ENCODE peak calls at places on chromosomes 6 and 20, in seven cellular contexts. One of them, this sample, is unnamed.
A peak's percentile ranks its signal among the peaks of the same experiment; 100 is the strongest.

GRCh38 chr6:119028106-119028505 is 50.4 kb downstream of the FAM184A start:
- DNase-seq in GM23338: peak; percentile 34
- DNase-seq in lung: no peak
- DNase-seq in right cardiac atrium: no peak
- DNase-seq in dorsolateral prefrontal cortex: no peak
- DNase-seq in HepG2: no peak
- DNase-seq in GM06990: no peak
- DNase-seq in this sample: no peak

GRCh38 chr20:14449323-14449722 is 111.9 kb upstream of the FLRT3 start:
- DNase-seq in right cardiac atrium: no peak
- DNase-seq in GM23338: no peak
- DNase-seq in HepG2: no peak
- DNase-seq in lung: no peak
- DNase-seq in dorsolateral prefrontal cortex: no peak
- DNase-seq in GM06990: no peak
- DNase-seq in this sample: no peak

GRCh38 chr6:72649032-72649984 is 27.4 kb downstream of the KCNQ5 start:
- DNase-seq in right cardiac atrium: no peak
- DNase-seq in dorsolateral prefrontal cortex: no peak
- DNase-seq in lung: no peak
- DNase-seq in HepG2: no peak
- DNase-seq in GM23338: no peak
- DNase-seq in GM06990: peak; percentile 37
- DNase-seq in this sample: peak; percentile 24

GRCh38 chr20:14599613-14600012 is 262.2 kb upstream of the FLRT3 start:
- DNase-seq in dorsolateral prefrontal cortex: no peak
- DNase-seq in HepG2: no peak
- DNase-seq in GM06990: no peak
- DNase-seq in GM23338: no peak
- DNase-seq in right cardiac atrium: no peak
- DNase-seq in lung: no peak
- DNase-seq in this sample: no peak

GRCh38 chr6:22413681-22414305 is 117.0 kb upstream of the PRL start:
- DNase-seq in GM06990: no peak
- DNase-seq in lung: no peak
- DNase-seq in right cardiac atrium: no peak
- DNase-seq in GM23338: peak; percentile 8
- DNase-seq in dorsolateral prefrontal cortex: no peak
- DNase-seq in HepG2: no peak
- DNase-seq in this sample: no peak

GRCh38 chr6:79544299-79544927 is 7.2 kb upstream of the LCA5 start:
- DNase-seq in lung: no peak
- DNase-seq in HepG2: no peak
- DNase-seq in right cardiac atrium: no peak
- DNase-seq in GM06990: peak; percentile 26
- DNase-seq in dorsolateral prefrontal cortex: no peak
- DNase-seq in GM23338: peak; percentile 13
- DNase-seq in this sample: no peak

GRCh38 chr20:14597206-14597715 is 259.8 kb upstream of the FLRT3 start:
- DNase-seq in GM23338: no peak
- DNase-seq in GM06990: no peak
- DNase-seq in dorsolateral prefrontal cortex: no peak
- DNase-seq in right cardiac atrium: no peak
- DNase-seq in lung: no peak
- DNase-seq in HepG2: no peak
- DNase-seq in this sample: no peak

GRCh38 chr20:40249805-40250204 is 439.2 kb downstream of the MAFB start:
- DNase-seq in right cardiac atrium: no peak
- DNase-seq in GM23338: no peak
- DNase-seq in GM06990: no peak
- DNase-seq in HepG2: no peak
- DNase-seq in dorsolateral prefrontal cortex: no peak
- DNase-seq in lung: no peak
- DNase-seq in this sample: no peak

GRCh38 chr6:37029249-37029959 is 23.9 kb downstream of the FGD2 start:
- DNase-seq in lung: peak; percentile 67
- DNase-seq in HepG2: peak; percentile 84
- DNase-seq in GM23338: peak; percentile 81
- DNase-seq in GM06990: no peak
- DNase-seq in dorsolateral prefrontal cortex: peak; percentile 72
- DNase-seq in right cardiac atrium: peak; percentile 80
- DNase-seq in this sample: peak; percentile 69

GRCh38 chr6:144127097-144127496 is 23.2 kb upstream of the STX11 start:
- DNase-seq in GM23338: no peak
- DNase-seq in dorsolateral prefrontal cortex: no peak
- DNase-seq in lung: no peak
- DNase-seq in right cardiac atrium: no peak
- DNase-seq in GM06990: peak; percentile 17
- DNase-seq in HepG2: no peak
- DNase-seq in this sample: no peak

DNA sequence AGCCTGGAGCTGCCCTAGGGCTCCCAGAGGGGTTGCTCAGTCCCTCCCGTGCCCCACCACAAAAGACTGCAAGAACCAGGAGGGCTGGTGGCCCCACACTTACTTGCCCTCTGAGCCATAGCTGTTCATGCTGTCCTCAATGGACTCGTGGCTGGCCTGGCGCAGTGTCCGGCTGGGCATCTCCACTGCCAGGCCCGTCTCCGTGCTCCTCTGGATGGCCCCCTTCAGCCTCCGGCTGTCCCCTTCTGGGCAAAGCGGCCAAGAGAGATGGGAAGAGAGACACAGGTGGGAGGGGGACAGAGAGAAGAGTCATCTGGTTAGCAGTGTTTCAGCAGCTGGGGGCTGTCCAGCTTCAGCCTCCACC is 25.5 kb downstream of the KCNK15 start:
- DNase-seq in lung: no peak
- DNase-seq in dorsolateral prefrontal cortex: no peak
- DNase-seq in GM23338: no peak
- DNase-seq in GM06990: no peak
- DNase-seq in HepG2: no peak
- DNase-seq in right cardiac atrium: no peak
- DNase-seq in this sample: no peak
- H3K27me3 ChIP-seq in lung: no peaks in the 10 kb centered on the region
- H3K27me3 ChIP-seq in dorsolateral prefrontal cortex: no peaks in the 10 kb centered on the region
- H3K27me3 ChIP-seq in GM23338: no peaks in the 10 kb centered on the region
- H3K27me3 ChIP-seq in GM06990: no peaks in the 10 kb centered on the region
- H3K27me3 ChIP-seq in HepG2: peaks cover 20% of the 10 kb centered on the region
- H3K27me3 ChIP-seq in right cardiac atrium: no peaks in the 10 kb centered on the region
- H3K27me3 ChIP-seq in this sample: peaks cover 21% of the 10 kb centered on the region

DNA sequence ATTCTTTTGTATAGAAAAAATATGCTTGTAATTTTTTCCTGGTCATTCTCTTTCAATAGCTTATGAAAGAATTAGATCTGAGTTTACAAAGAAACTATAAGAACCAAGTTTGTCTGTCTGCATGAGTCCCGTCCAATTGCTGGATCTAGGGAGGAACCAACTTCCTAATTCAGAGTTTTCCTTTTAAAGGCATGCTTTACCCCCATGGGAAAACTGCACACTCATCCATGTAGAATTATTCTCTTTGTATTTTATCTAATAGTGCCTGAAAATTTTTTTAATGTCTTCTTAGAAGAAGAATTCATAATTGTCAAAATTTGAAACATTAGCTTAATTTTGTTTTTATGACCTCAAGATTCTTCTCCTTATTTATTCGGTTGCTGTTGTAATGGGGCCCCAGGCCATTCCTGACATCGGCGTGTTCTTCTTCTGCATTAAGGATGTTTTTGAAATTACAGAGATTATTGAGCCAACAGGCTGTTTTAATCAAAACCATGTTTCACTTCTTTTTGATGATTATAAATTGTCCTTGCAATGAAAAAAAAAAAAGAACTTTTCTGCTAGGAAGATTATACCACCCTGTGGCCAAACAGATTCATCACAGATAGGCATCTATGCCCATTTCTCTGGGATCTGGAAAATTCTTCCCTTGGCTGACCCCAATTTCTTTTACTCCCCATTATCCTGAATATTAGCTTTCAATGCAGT is 100.3 kb downstream of the ZNF217 start:
- DNase-seq in lung: no peak
- DNase-seq in GM23338: no peak
- DNase-seq in dorsolateral prefrontal cortex: no peak
- DNase-seq in HepG2: no peak
- DNase-seq in GM06990: no peak
- DNase-seq in right cardiac atrium: no peak
- DNase-seq in this sample: no peak
- H3K27me3 ChIP-seq in lung: no peaks in the 10 kb centered on the region
- H3K27me3 ChIP-seq in GM23338: no peaks in the 10 kb centered on the region
- H3K27me3 ChIP-seq in dorsolateral prefrontal cortex: no peaks in the 10 kb centered on the region
- H3K27me3 ChIP-seq in HepG2: no peaks in the 10 kb centered on the region
- H3K27me3 ChIP-seq in GM06990: no peaks in the 10 kb centered on the region
- H3K27me3 ChIP-seq in right cardiac atrium: no peaks in the 10 kb centered on the region
- H3K27me3 ChIP-seq in this sample: no peaks in the 10 kb centered on the region

DNA sequence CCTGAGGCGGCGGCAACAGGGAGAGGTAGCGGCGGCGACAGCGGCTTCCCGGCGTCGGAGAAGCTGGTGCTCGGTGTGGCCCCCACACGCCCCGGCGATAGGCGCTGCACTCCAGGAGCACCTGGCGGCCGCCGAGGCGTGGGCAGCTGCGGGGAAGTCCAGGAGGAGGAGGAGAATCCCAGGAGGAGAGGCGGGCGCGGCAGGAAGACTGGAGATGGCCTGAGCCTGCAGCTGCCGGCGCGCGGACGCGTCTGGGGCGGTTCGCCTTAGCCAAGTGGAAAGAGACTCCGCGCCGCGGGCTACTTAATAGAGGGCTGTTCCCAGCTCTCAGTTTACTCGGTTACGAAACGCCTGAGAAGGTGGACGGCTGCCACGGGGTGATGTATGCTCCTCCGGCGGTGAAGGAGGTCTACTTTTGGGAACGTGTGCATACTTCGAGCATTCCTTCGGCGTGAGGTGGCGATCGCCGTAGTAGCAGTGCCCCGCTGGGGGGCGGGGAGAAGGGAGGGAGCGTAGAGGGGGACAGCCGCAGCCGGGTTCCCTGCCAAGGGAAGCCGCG is at the start of gene COL12A1:
- DNase-seq in right cardiac atrium: peak; percentile 94
- DNase-seq in dorsolateral prefrontal cortex: peak; percentile 64
- DNase-seq in GM06990: peak; percentile 32
- DNase-seq in HepG2: no peak
- DNase-seq in GM23338: peak; percentile 90
- DNase-seq in lung: peak; percentile 94
- DNase-seq in this sample: peak; percentile 99
- H3K27me3 ChIP-seq in right cardiac atrium: no peaks in the 10 kb centered on the region
- H3K27me3 ChIP-seq in dorsolateral prefrontal cortex: peaks cover 8% of the 10 kb centered on the region
- H3K27me3 ChIP-seq in GM06990: peaks cover 4% of the 10 kb centered on the region
- H3K27me3 ChIP-seq in HepG2: peaks cover 64% of the 10 kb centered on the region
- H3K27me3 ChIP-seq in GM23338: peaks cover 88% of the 10 kb centered on the region
- H3K27me3 ChIP-seq in lung: no peaks in the 10 kb centered on the region
- H3K27me3 ChIP-seq in this sample: no peaks in the 10 kb centered on the region

GRCh38 chr6:35893246-35893645 is 27.7 kb downstream of the SRPK1 start:
- DNase-seq in GM06990: no peak
- DNase-seq in HepG2: no peak
- DNase-seq in lung: no peak
- DNase-seq in dorsolateral prefrontal cortex: no peak
- DNase-seq in GM23338: no peak
- DNase-seq in right cardiac atrium: no peak
- DNase-seq in this sample: no peak
- H3K27me3 ChIP-seq in GM06990: no peaks in the 10 kb centered on the region
- H3K27me3 ChIP-seq in HepG2: no peaks in the 10 kb centered on the region
- H3K27me3 ChIP-seq in lung: no peaks in the 10 kb centered on the region
- H3K27me3 ChIP-seq in dorsolateral prefrontal cortex: no peaks in the 10 kb centered on the region
- H3K27me3 ChIP-seq in GM23338: no peaks in the 10 kb centered on the region
- H3K27me3 ChIP-seq in right cardiac atrium: no peaks in the 10 kb centered on the region
- H3K27me3 ChIP-seq in this sample: no peaks in the 10 kb centered on the region

DNA sequence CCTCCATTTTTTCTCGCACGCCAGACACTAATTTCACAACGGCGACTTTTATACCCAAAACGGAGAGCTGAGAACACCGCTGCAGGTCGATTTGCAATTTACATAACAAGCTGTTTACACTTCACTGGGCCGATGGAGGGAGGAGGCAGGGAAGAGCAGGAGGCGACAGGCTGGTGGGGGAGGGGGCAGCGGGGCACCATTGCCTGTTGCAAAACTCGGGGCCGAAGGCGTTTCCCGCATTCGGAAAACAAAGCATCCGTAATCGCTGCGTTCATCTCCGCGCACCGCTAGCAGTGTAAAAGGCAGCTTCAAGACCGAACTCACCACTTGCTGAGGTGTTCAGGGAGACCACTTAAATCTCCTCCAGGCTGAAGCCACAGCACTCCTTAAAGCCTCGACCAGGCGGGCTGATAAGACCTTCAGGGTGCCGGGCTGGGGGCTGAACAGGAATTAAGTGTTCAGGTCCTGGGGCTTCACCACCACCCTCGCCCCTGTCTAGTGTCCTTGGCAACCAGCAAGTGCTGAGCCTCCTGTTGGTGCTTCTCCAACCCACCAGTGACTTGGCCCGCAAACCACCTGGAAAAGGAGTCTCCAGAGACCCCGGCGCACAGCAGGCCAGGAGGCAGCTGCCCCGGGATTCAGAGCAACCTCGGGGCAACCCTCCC is 2.0 kb upstream of the FOXC1 start:
- DNase-seq in GM23338: peak; percentile 94
- DNase-seq in GM06990: no peak
- DNase-seq in dorsolateral prefrontal cortex: no peak
- DNase-seq in right cardiac atrium: peak; percentile 27
- DNase-seq in lung: no peak
- DNase-seq in HepG2: peak; percentile 52
- DNase-seq in this sample: no peak
- H3K27me3 ChIP-seq in GM23338: peaks cover 97% of the 10 kb centered on the region
- H3K27me3 ChIP-seq in GM06990: peaks cover 5% of the 10 kb centered on the region
- H3K27me3 ChIP-seq in dorsolateral prefrontal cortex: peaks cover 19% of the 10 kb centered on the region
- H3K27me3 ChIP-seq in right cardiac atrium: no peaks in the 10 kb centered on the region
- H3K27me3 ChIP-seq in lung: peaks cover 6% of the 10 kb centered on the region
- H3K27me3 ChIP-seq in HepG2: peaks cover 69% of the 10 kb centered on the region
- H3K27me3 ChIP-seq in this sample: peaks cover 47% of the 10 kb centered on the region

GRCh38 chr20:43188234-43188653 is 1.5 kb downstream of the PTPRT start:
- DNase-seq in dorsolateral prefrontal cortex: no peak
- DNase-seq in GM23338: no peak
- DNase-seq in lung: no peak
- DNase-seq in GM06990: no peak
- DNase-seq in HepG2: no peak
- DNase-seq in right cardiac atrium: no peak
- DNase-seq in this sample: no peak
- H3K27me3 ChIP-seq in dorsolateral prefrontal cortex: no peaks in the 10 kb centered on the region
- H3K27me3 ChIP-seq in GM23338: peaks cover 41% of the 10 kb centered on the region
- H3K27me3 ChIP-seq in lung: peaks cover 16% of the 10 kb centered on the region
- H3K27me3 ChIP-seq in GM06990: peaks cover 4% of the 10 kb centered on the region
- H3K27me3 ChIP-seq in HepG2: peaks cover 51% of the 10 kb centered on the region
- H3K27me3 ChIP-seq in right cardiac atrium: no peaks in the 10 kb centered on the region
- H3K27me3 ChIP-seq in this sample: peaks cover 17% of the 10 kb centered on the region